ENCODE peak calls at places on chromosomes 1 and 21, in ten cellular contexts. M, L, Q, N, X, B, T, E, W and F are unnamed samples.

GRCh38 chr1:3827813-3828307 is 29.2 kb downstream of the CEP104 start:
- DNase-seq in M (no peak), L (no peak), Q (no peak), N (peak; percentile 58), X (no peak), B (no peak), T (peak; percentile 79), E (no peak), W (no peak), F (no peak)

GRCh38 chr1:98897046-98897445 is 107.6 kb downstream of the PLPPR5 start:
- DNase-seq in M (no peak), L (no peak), Q (no peak), N (no peak), X (no peak), B (no peak), T (no peak), E (no peak), W (no peak), F (no peak)

GRCh38 chr21:45542242-45542666 is at the start of gene SLC19A1:
- DNase-seq in M (peak; percentile 61), L (peak; percentile 99), Q (peak; percentile 64), N (peak; percentile 79), X (peak; percentile 74), B (peak; percentile 40), T (peak; percentile 100), E (no peak), W (peak; percentile 80), F (peak; percentile 67)

GRCh38 chr1:191174298-191174697 is 696.6 kb upstream of the BRINP3 start:
- DNase-seq in M (no peak), L (no peak), Q (no peak), N (no peak), X (no peak), B (no peak), T (no peak), E (no peak), W (no peak), F (no peak)

GRCh38 chr1:2330035-2330434 is 61.3 kb downstream of the MORN1 start:
- DNase-seq in M (no peak), L (no peak), Q (no peak), N (no peak), X (no peak), B (no peak), T (no peak), E (no peak), W (no peak), F (no peak)

GRCh38 chr1:198657550-198658064 is 18.8 kb downstream of the PTPRC start:
- DNase-seq in M (no peak), L (no peak), Q (no peak), N (no peak), X (no peak), B (no peak), T (no peak), E (no peak), W (peak; percentile 59), F (no peak)

GRCh38 chr21:15728046-15728445 is 1.7 kb upstream of the USP25 start:
- DNase-seq in M (no peak), L (no peak), Q (no peak), N (no peak), X (no peak), B (no peak), T (no peak), E (no peak), W (no peak), F (no peak)

GRCh38 chr1:15154480-15155036 is 1.0 kb downstream of the TMEM51 start:
- DNase-seq in M (no peak), L (no peak), Q (no peak), N (peak; percentile 71), X (no peak), B (no peak), T (peak; percentile 56), E (no peak), W (peak; percentile 69), F (no peak)

GRCh38 chr1:187692799-187693198 is 864.0 kb downstream of the PLA2G4A start:
- DNase-seq in M (no peak), L (no peak), Q (no peak), N (no peak), X (no peak), B (peak; percentile 65), T (no peak), E (peak; percentile 30), W (no peak), F (no peak)

GRCh38 chr1:113533061-113533460 is 142.7 kb downstream of the MAGI3 start:
- DNase-seq in M (no peak), L (no peak), Q (no peak), N (no peak), X (no peak), B (no peak), T (no peak), E (no peak), W (no peak), F (no peak)

GRCh38 chr1:47523812-47524170 is 85.9 kb downstream of the FOXD2 start:
- DNase-seq in M (no peak), L (no peak), Q (no peak), N (no peak), X (no peak), B (no peak), T (no peak), E (peak; percentile 54), W (no peak), F (no peak)

GRCh38 chr1:199173356-199173755 is 534.5 kb downstream of the PTPRC start:
- DNase-seq in M (no peak), L (no peak), Q (no peak), N (no peak), X (no peak), B (no peak), T (no peak), E (no peak), W (no peak), F (no peak)

GRCh38 chr1:205598841-205599666 is 32.8 kb downstream of the ELK4 start:
- DNase-seq in M (no peak), L (no peak), Q (no peak), N (no peak), X (no peak), B (no peak), T (no peak), E (no peak), W (peak; percentile 88), F (no peak)

GRCh38 chr1:58724483-58724882 is 24.6 kb upstream of the MYSM1 start:
- DNase-seq in M (no peak), L (no peak), Q (no peak), N (no peak), X (no peak), B (no peak), T (no peak), E (no peak), W (no peak), F (no peak)

GRCh38 chr1:64046871-64047270 is 156.6 kb upstream of the UBE2U start:
- DNase-seq in M (no peak), L (no peak), Q (no peak), N (no peak), X (no peak), B (no peak), T (no peak), E (no peak), W (no peak), F (no peak)